ENCODE peak calls at places on chromosome 21, in eight cellular contexts. V is CD8-positive, alpha-beta T cell; Y is Panc1; B is epithelial cell of proximal tubule; U is esophagus squamous epithelium; D is transverse colon; C is PC-9; I is choroid plexus epithelial cell. S is an unnamed sample.

GRCh38 chr21:28261291-28261690 is 731.4 kb downstream of the LTN1 start:
- DNase-seq in C (no peak), U (no peak), I (no peak), V (no peak), B (no peak), Y (no peak), D (no peak), S (peak)

GRCh38 chr21:25573409-25574206 is 33.7 kb downstream of the MRPL39 start:
- DNase-seq in U (no peak), D (no peak), I (peak), V (no peak), Y (peak), C (peak), B (peak), S (peak)

GRCh38 chr21:21097425-21097824 is 99.2 kb downstream of the NCAM2 start:
- DNase-seq in U (no peak), I (no peak), Y (no peak), C (no peak), B (no peak), D (no peak), V (no peak), S (no peak)

GRCh38 chr21:15992171-15992570 is 262.4 kb downstream of the USP25 start:
- DNase-seq in B (no peak), U (no peak), I (peak), C (no peak), D (no peak), Y (peak), V (no peak), S (no peak)

GRCh38 chr21:25572895-25573310 is 34.4 kb downstream of the MRPL39 start:
- DNase-seq in D (no peak), C (no peak), Y (no peak), I (peak), U (no peak), B (no peak), V (no peak), S (no peak)

GRCh38 chr21:16193758-16194606 is 464.2 kb downstream of the USP25 start:
- DNase-seq in V (no peak), U (no peak), D (peak), Y (no peak), C (no peak), B (peak), I (peak), S (peak)

GRCh38 chr21:14686466-14687276 is 140.6 kb upstream of the SAMSN1 start:
- DNase-seq in V (no peak), C (no peak), I (peak), D (no peak), U (no peak), B (no peak), Y (no peak), S (no peak)

GRCh38 chr21:32806810-32807386 is 35.3 kb upstream of the PAXBP1 start:
- DNase-seq in U (no peak), Y (no peak), B (no peak), V (no peak), I (peak), C (no peak), D (no peak), S (no peak)

GRCh38 chr21:29018540-29018939 is 609 bp downstream of the RWDD2B start:
- DNase-seq in U (no peak), C (no peak), D (no peak), B (no peak), Y (no peak), V (no peak), I (peak), S (no peak)

GRCh38 chr21:30227128-30227527 is 11.2 kb upstream of the CLDN8 start:
- DNase-seq in U (no peak), C (no peak), Y (no peak), I (no peak), D (no peak), V (no peak), B (no peak), S (no peak)

GRCh38 chr21:32991299-32991850 is 34.4 kb upstream of the OLIG2 start:
- DNase-seq in V (no peak), D (no peak), B (no peak), C (no peak), Y (no peak), I (no peak), U (no peak), S (no peak)

GRCh38 chr21:18545908-18546307 is 142.3 kb upstream of the TMPRSS15 start:
- DNase-seq in B (no peak), V (no peak), Y (no peak), U (no peak), C (no peak), I (peak), D (no peak), S (no peak)

GRCh38 chr21:29342394-29342957 is 43.8 kb downstream of the BACH1 start:
- DNase-seq in B (no peak), U (no peak), V (no peak), Y (no peak), I (peak), C (peak), D (peak), S (peak)

GRCh38 chr21:41435728-41436127 is 9.7 kb downstream of the MX1 start:
- DNase-seq in U (no peak), C (no peak), Y (no peak), D (no peak), V (no peak), I (no peak), B (no peak), S (no peak)

GRCh38 chr21:17454315-17455027 is 58.4 kb upstream of the CXADR start:
- DNase-seq in I (peak), U (no peak), Y (peak), V (no peak), B (no peak), D (no peak), C (peak), S (peak)

GRCh38 chr21:41142051-41142795 is 25.7 kb upstream of the BACE2 start:
- DNase-seq in C (no peak), B (no peak), U (no peak), V (no peak), Y (no peak), I (peak), D (no peak), S (peak)

GRCh38 chr21:8991088-8991907 is 1530.1 kb upstream of the TPTE start:
- DNase-seq in U (no peak), Y (peak), I (no peak), B (no peak), D (no peak), V (no peak), C (peak), S (no peak)

GRCh38 chr21:17757671-17758070 is 61.5 kb downstream of the C21orf91 start:
- DNase-seq in U (no peak), I (no peak), Y (no peak), V (no peak), B (no peak), C (no peak), D (no peak), S (no peak)

GRCh38 chr21:15978158-15978805 is 248.5 kb downstream of the USP25 start:
- DNase-seq in I (peak), D (no peak), C (no peak), V (no peak), U (no peak), B (no peak), Y (no peak), S (peak)

GRCh38 chr21:25496825-25497482 is 110.3 kb downstream of the MRPL39 start:
- DNase-seq in B (peak), D (no peak), Y (no peak), C (no peak), V (no peak), I (no peak), U (no peak), S (no peak)

GRCh38 chr21:18369115-18369514 is 34.5 kb downstream of the TMPRSS15 start:
- DNase-seq in Y (no peak), B (no peak), C (no peak), D (no peak), U (no peak), I (peak), V (no peak), S (no peak)

GRCh38 chr21:16535100-16535418 is 805.3 kb downstream of the USP25 start:
- DNase-seq in B (peak), V (no peak), I (peak), U (no peak), C (no peak), D (peak), Y (no peak), S (peak)

GRCh38 chr21:14084068-14084501 is 126.7 kb downstream of the LIPI start:
- DNase-seq in D (no peak), V (no peak), Y (no peak), U (no peak), C (no peak), I (no peak), B (no peak), S (no peak)

GRCh38 chr21:17491716-17492414 is 21.0 kb upstream of the CXADR start:
- DNase-seq in I (peak), B (peak), U (no peak), Y (peak), C (peak), V (no peak), D (no peak), S (peak)

GRCh38 chr21:28776251-28776650 is 216.4 kb downstream of the LTN1 start:
- DNase-seq in C (no peak), D (no peak), I (peak), Y (no peak), V (no peak), B (no peak), U (no peak), S (peak)

GRCh38 chr21:39612233-39613028 is at the start of gene B3GALT5:
- DNase-seq in U (no peak), I (peak), V (no peak), B (no peak), D (peak), C (no peak), Y (no peak), S (no peak)

GRCh38 chr21:30072496-30072895 is 94.1 kb downstream of the CLDN17 start:
- DNase-seq in V (no peak), C (no peak), U (no peak), I (peak), B (no peak), D (peak), Y (no peak), S (no peak)

GRCh38 chr21:32717851-32718316 is 9.9 kb downstream of the SYNJ1 start:
- DNase-seq in U (no peak), V (no peak), B (peak), I (peak), D (no peak), Y (no peak), C (no peak), S (no peak)

GRCh38 chr21:41345934-41346685 is 15.7 kb upstream of the MX2 start:
- DNase-seq in C (no peak), I (no peak), D (no peak), Y (no peak), V (no peak), U (no peak), B (no peak), S (no peak)

GRCh38 chr21:33063365-33063883 is 6.5 kb upstream of the OLIG1 start:
- DNase-seq in Y (no peak), C (no peak), U (no peak), D (no peak), I (no peak), V (no peak), B (no peak), S (no peak)

GRCh38 chr21:28196981-28197380 is 795.7 kb downstream of the LTN1 start:
- DNase-seq in V (no peak), D (no peak), B (no peak), C (no peak), I (no peak), Y (no peak), U (no peak), S (no peak)

GRCh38 chr21:18970941-18971340 is 567.4 kb upstream of the TMPRSS15 start:
- DNase-seq in V (no peak), Y (no peak), D (no peak), C (no peak), U (no peak), I (no peak), B (no peak), S (no peak)

GRCh38 chr21:39647476-39647875 is 34.7 kb downstream of the B3GALT5 start:
- DNase-seq in I (peak), U (no peak), V (no peak), D (no peak), C (no peak), Y (no peak), B (no peak), S (peak)

GRCh38 chr21:29297483-29298347 is 1.0 kb upstream of the BACH1 start:
- DNase-seq in B (no peak), I (no peak), D (peak), V (no peak), U (no peak), C (no peak), Y (no peak), S (no peak)

GRCh38 chr21:15966216-15966615 is 236.4 kb downstream of the USP25 start:
- DNase-seq in Y (no peak), B (no peak), I (no peak), V (no peak), D (no peak), U (no peak), C (no peak), S (no peak)

GRCh38 chr21:26834181-26834945 is 10.8 kb downstream of the ADAMTS1 start:
- DNase-seq in C (no peak), Y (no peak), D (no peak), U (no peak), B (no peak), I (peak), V (no peak), S (no peak)
- TF ChIP-seq CTCF in C (no peak), Y (no peak), D (no peak), U (peak), B (peak), I (peak), V (no peak), S (peak)

GRCh38 chr21:46287541-46287940 is 1.4 kb downstream of the YBEY start:
- DNase-seq in D (no peak), V (no peak), C (no peak), Y (no peak), U (no peak), B (no peak), I (no peak), S (no peak)
- H3K4me3 ChIP-seq in D (no peak), V (no peak), C (peak), Y (peak), U (no peak), B (peak), I (no peak), S (no peak)

DNA sequence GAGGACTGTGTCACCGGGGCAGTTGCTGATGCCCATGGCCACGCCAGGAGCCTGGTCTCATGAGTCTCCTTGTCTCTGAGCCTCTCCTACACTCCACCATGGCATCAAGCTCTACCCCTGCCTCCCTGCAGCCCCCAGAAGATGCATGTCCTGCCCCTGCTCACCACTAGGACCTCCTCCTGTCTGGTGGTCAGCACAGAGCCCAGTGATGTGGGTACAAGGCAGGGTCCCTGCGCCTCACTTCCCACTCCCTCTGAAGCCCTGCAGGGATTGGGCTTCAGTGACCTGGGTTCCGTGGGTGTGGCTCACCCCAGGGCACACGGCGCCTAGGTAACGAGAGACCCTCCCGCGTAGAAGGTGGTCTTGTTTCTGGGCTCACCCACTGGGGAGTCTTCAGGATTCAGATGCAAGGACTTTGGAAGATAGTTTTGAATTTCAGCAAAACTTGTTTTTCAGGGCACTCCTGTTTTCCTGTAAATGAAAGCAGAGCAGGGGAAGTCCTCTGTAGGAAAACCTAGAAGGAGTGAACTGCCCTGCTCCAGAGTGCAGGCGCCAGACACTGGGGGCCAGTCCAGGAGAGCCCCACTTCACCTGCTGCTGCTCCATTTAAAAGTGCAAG is 2.8 kb downstream of the COL18A1 start:
- DNase-seq in B (no peak), V (no peak), Y (no peak), I (no peak), U (no peak), D (no peak), C (peak), S (no peak)
- TF ChIP-seq CTCF in B (peak), V (no peak), Y (no peak), I (peak), U (no peak), D (no peak), C (no peak), S (no peak)

GRCh38 chr21:44909719-44910118 is 11.0 kb downstream of the ITGB2 start:
- DNase-seq in C (no peak), Y (no peak), B (no peak), I (no peak), V (no peak), D (no peak), U (no peak), S (no peak)

GRCh38 chr21:44912158-44912473 is 8.6 kb downstream of the ITGB2 start:
- DNase-seq in B (no peak), I (no peak), Y (no peak), V (no peak), D (no peak), C (no peak), U (no peak), S (no peak)

GRCh38 chr21:44910229-44911065 is 10.3 kb downstream of the ITGB2 start:
- DNase-seq in I (no peak), C (no peak), U (no peak), Y (no peak), D (no peak), V (no peak), B (no peak), S (no peak)

GRCh38 chr21:44911384-44912157 is 9.1 kb downstream of the ITGB2 start:
- DNase-seq in U (no peak), D (peak), I (no peak), B (peak), C (peak), Y (no peak), V (peak), S (no peak)

GRCh38 chr21:44911066-44911383 is 9.7 kb downstream of the ITGB2 start:
- DNase-seq in Y (no peak), V (no peak), I (no peak), U (no peak), C (no peak), B (no peak), D (no peak), S (no peak)
- H3K4me3 ChIP-seq in Y (no peak), V (peak), I (no peak), U (peak), C (no peak), B (no peak), D (no peak), S (no peak)

DNA sequence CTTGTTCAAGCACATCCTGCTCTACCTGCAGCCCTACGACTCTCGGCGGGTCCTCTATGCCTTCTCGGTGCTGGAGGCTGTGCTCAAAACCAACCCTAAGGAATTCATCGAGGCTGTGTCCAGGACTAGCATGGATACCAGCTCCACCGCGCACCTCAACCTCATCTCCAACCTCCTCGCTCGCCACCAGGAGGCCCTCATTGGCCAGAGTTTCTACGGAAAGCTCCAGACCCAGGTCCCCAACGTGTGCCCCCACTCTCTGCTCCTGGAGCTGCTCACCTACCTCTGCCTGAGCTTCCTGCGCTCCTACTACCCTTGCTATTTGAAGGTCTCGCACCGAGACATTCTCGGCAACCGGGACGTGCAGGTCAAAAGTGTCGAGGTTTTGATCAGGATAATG is 74.3 kb upstream of the MORC3 start:
- DNase-seq in I (no peak), D (no peak), U (no peak), Y (no peak), B (no peak), C (no peak), V (no peak), S (no peak)
- TF ChIP-seq CTCF in I (no peak), D (no peak), U (no peak), Y (no peak), B (no peak), C (no peak), V (no peak), S (no peak)

GRCh38 chr21:38384675-38385074 is 113.6 kb downstream of the ERG start:
- DNase-seq in C (no peak), U (no peak), V (no peak), B (no peak), D (no peak), I (no peak), Y (no peak), S (no peak)

GRCh38 chr21:38384246-38384576 is 114.1 kb downstream of the ERG start:
- DNase-seq in I (no peak), U (no peak), B (no peak), C (no peak), V (no peak), Y (no peak), D (no peak), S (no peak)

GRCh38 chr21:38388684-38389676 is 109.3 kb downstream of the ERG start:
- DNase-seq in V (no peak), D (no peak), U (no peak), C (no peak), Y (no peak), I (peak), B (no peak), S (no peak)

GRCh38 chr21:38388219-38388618 is 110.1 kb downstream of the ERG start:
- DNase-seq in U (no peak), Y (no peak), I (peak), V (no peak), C (no peak), B (no peak), D (no peak), S (no peak)

GRCh38 chr21:38386967-38387366 is 111.3 kb downstream of the ERG start:
- DNase-seq in V (no peak), B (no peak), Y (no peak), D (no peak), I (peak), C (no peak), U (no peak), S (no peak)
- H3K4me3 ChIP-seq in V (no peak), B (no peak), Y (no peak), D (no peak), I (no peak), C (no peak), U (no peak), S (no peak)

DNA sequence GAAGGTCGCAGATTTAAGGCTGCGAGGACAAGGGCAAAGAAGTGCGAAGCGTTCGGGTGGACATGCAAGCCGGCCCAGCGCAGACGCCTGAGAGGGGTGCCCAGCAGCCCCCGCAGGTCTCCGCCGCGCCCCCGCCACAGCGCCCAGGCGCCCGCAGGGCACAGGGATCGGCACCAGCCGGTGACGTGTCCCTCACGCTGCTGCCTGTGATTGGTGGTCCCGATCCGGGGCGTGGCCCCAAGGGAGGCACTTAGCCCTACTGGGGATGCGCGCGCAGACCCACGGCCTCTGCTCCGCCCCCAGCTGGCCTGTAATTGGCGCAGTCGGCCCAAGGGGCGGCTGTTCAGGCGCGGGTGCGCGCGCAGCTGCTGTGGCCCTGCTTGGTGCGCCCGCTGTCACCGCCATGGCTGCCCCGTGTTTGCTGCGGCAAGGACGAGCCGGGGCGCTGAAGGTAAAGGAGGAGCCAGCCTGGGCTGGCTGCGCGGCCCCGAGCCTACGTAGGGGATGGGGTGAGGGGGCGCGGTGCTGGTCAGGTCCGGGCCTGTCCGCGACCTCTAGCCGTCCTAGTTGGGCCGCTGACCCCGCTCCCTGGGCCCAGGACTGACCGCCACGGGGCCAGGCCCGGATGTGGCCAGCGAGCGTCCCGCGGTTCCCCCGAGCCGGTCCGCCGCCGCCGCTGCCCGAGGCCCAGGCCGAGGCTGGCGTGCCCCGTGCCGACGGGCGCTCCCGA is at the start of gene NDUFV3:
- DNase-seq in B (peak), Y (peak), V (peak), I (peak), D (peak), U (peak), C (peak), S (peak)
- TF ChIP-seq CTCF in B (no peak), Y (no peak), V (no peak), I (no peak), D (no peak), U (no peak), C (no peak), S (no peak)

DNA sequence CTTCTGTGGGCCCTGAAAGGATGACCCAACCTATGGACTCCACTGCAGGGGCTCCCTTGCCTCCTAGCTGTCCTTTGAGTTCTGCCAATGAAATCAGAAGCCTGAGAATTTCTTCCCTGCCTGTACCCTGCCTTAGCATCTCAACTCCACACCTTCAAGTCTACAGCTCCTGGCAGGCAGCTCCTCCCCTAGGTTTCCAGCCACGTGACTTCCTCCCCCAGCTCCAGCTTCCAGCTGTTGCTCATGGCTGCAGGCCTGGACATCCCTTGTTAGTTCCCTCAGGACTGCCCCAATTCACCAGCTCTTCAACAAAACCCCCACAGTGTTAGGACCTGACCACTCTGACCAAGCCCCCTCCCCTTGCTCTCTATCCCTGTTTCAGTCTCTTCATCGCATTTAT is 2.4 kb downstream of the RCAN1 start:
- DNase-seq in V (no peak), Y (no peak), D (no peak), U (no peak), C (no peak), I (no peak), B (no peak), S (no peak)
- H3K4me3 ChIP-seq in V (no peak), Y (no peak), D (no peak), U (no peak), C (no peak), I (no peak), B (no peak), S (no peak)